ENCODE peak calls at places on chromosomes 16 and 17, in four cellular contexts. One of them, this sample, is unnamed.

GRCh38 chr17:49549311-49549605 is 26.4 kb upstream of the NXPH3 start:
- DNase-seq in esophagus squamous epithelium: no peak
- DNase-seq in IMR-90: no peak
- DNase-seq in tibial nerve: no peak
- DNase-seq in this sample: no peak

GRCh38 chr16:30439720-30440348 is 5.8 kb downstream of the SEPHS2 start:
- DNase-seq in tibial nerve: no peak
- DNase-seq in esophagus squamous epithelium: no peak
- DNase-seq in IMR-90: no peak
- DNase-seq in this sample: no peak

GRCh38 chr17:2551928-2552327 is 40.2 kb upstream of the METTL16 start:
- DNase-seq in esophagus squamous epithelium: no peak
- DNase-seq in IMR-90: no peak
- DNase-seq in tibial nerve: no peak
- DNase-seq in this sample: no peak

GRCh38 chr17:35244345-35245195 is 1.7 kb downstream of the SLFN5 start:
- DNase-seq in IMR-90: peak
- DNase-seq in tibial nerve: peak
- DNase-seq in esophagus squamous epithelium: peak
- DNase-seq in this sample: peak

GRCh38 chr16:75289189-75289588 is 37.8 kb upstream of the BCAR1 start:
- DNase-seq in tibial nerve: no peak
- DNase-seq in esophagus squamous epithelium: no peak
- DNase-seq in IMR-90: peak
- DNase-seq in this sample: no peak

GRCh38 chr16:54970016-54970415 is 39.4 kb downstream of the IRX5 start:
- DNase-seq in IMR-90: no peak
- DNase-seq in tibial nerve: no peak
- DNase-seq in esophagus squamous epithelium: no peak
- DNase-seq in this sample: no peak

GRCh38 chr16:23564964-23565363 is 7.4 kb downstream of the UBFD1 start:
- DNase-seq in esophagus squamous epithelium: no peak
- DNase-seq in IMR-90: no peak
- DNase-seq in tibial nerve: no peak
- DNase-seq in this sample: no peak

GRCh38 chr16:4846503-4846900 is 586 bp downstream of the GLYR1 start:
- DNase-seq in esophagus squamous epithelium: no peak
- DNase-seq in tibial nerve: peak
- DNase-seq in IMR-90: peak
- DNase-seq in this sample: peak

GRCh38 chr16:84737658-84738057 is 37.9 kb downstream of the USP10 start:
- DNase-seq in esophagus squamous epithelium: no peak
- DNase-seq in tibial nerve: no peak
- DNase-seq in IMR-90: no peak
- DNase-seq in this sample: no peak

GRCh38 chr17:14921936-14922335 is 343.2 kb downstream of the PMP22 start:
- DNase-seq in IMR-90: no peak
- DNase-seq in tibial nerve: no peak
- DNase-seq in esophagus squamous epithelium: no peak
- DNase-seq in this sample: no peak

GRCh38 chr17:59327891-59328290 is 3.6 kb upstream of the YPEL2 start:
- DNase-seq in tibial nerve: no peak
- DNase-seq in esophagus squamous epithelium: no peak
- DNase-seq in IMR-90: no peak
- DNase-seq in this sample: no peak

GRCh38 chr16:19659554-19659953 is 58.5 kb downstream of the KNOP1 start:
- DNase-seq in IMR-90: peak
- DNase-seq in esophagus squamous epithelium: no peak
- DNase-seq in tibial nerve: no peak
- DNase-seq in this sample: no peak

GRCh38 chr17:62963296-62963695 is 2.7 kb upstream of the TANC2 start:
- DNase-seq in esophagus squamous epithelium: no peak
- DNase-seq in tibial nerve: no peak
- DNase-seq in IMR-90: peak
- DNase-seq in this sample: no peak

GRCh38 chr17:59829217-59830006 is 63.3 kb downstream of the TUBD1 start:
- DNase-seq in tibial nerve: no peak
- DNase-seq in esophagus squamous epithelium: no peak
- DNase-seq in IMR-90: peak
- DNase-seq in this sample: no peak

GRCh38 chr17:78925662-78926555 is 722 bp upstream of the TIMP2 start:
- DNase-seq in tibial nerve: peak
- DNase-seq in IMR-90: peak
- DNase-seq in esophagus squamous epithelium: no peak
- DNase-seq in this sample: peak

GRCh38 chr17:50866261-50866949 is at the start of gene TOB1:
- DNase-seq in tibial nerve: peak
- DNase-seq in esophagus squamous epithelium: peak
- DNase-seq in IMR-90: peak
- DNase-seq in this sample: peak
- TF ChIP-seq POLR2A in tibial nerve: peak
- TF ChIP-seq POLR2A in esophagus squamous epithelium: peak
- TF ChIP-seq POLR2A in IMR-90: peak
- TF ChIP-seq POLR2A in this sample: peak

GRCh38 chr16:56190903-56191806 is at the start of gene GNAO1:
- DNase-seq in tibial nerve: no peak
- DNase-seq in IMR-90: peak
- DNase-seq in esophagus squamous epithelium: no peak
- DNase-seq in this sample: no peak
- H3K27ac ChIP-seq in tibial nerve: peak
- H3K27ac ChIP-seq in IMR-90: no peak
- H3K27ac ChIP-seq in esophagus squamous epithelium: peak
- H3K27ac ChIP-seq in this sample: peak

GRCh38 chr17:68291836-68292688 is 767 bp downstream of the ARSG start:
- DNase-seq in tibial nerve: peak
- DNase-seq in esophagus squamous epithelium: peak
- DNase-seq in IMR-90: peak
- DNase-seq in this sample: peak
- TF ChIP-seq POLR2A in tibial nerve: peak
- TF ChIP-seq POLR2A in esophagus squamous epithelium: no peak
- TF ChIP-seq POLR2A in IMR-90: peak
- TF ChIP-seq POLR2A in this sample: no peak

GRCh38 chr17:76491271-76492184 is 9.7 kb downstream of the RHBDF2 start:
- DNase-seq in tibial nerve: no peak
- DNase-seq in IMR-90: no peak
- DNase-seq in esophagus squamous epithelium: no peak
- DNase-seq in this sample: no peak

GRCh38 chr17:76493505-76494167 is 7.6 kb downstream of the RHBDF2 start:
- DNase-seq in IMR-90: no peak
- DNase-seq in tibial nerve: no peak
- DNase-seq in esophagus squamous epithelium: no peak
- DNase-seq in this sample: no peak

GRCh38 chr17:76490112-76490710 is 11.0 kb downstream of the RHBDF2 start:
- DNase-seq in esophagus squamous epithelium: no peak
- DNase-seq in IMR-90: no peak
- DNase-seq in tibial nerve: no peak
- DNase-seq in this sample: no peak

GRCh38 chr17:76492989-76493501 is 8.2 kb downstream of the RHBDF2 start:
- DNase-seq in esophagus squamous epithelium: no peak
- DNase-seq in IMR-90: peak
- DNase-seq in tibial nerve: peak
- DNase-seq in this sample: no peak

DNA sequence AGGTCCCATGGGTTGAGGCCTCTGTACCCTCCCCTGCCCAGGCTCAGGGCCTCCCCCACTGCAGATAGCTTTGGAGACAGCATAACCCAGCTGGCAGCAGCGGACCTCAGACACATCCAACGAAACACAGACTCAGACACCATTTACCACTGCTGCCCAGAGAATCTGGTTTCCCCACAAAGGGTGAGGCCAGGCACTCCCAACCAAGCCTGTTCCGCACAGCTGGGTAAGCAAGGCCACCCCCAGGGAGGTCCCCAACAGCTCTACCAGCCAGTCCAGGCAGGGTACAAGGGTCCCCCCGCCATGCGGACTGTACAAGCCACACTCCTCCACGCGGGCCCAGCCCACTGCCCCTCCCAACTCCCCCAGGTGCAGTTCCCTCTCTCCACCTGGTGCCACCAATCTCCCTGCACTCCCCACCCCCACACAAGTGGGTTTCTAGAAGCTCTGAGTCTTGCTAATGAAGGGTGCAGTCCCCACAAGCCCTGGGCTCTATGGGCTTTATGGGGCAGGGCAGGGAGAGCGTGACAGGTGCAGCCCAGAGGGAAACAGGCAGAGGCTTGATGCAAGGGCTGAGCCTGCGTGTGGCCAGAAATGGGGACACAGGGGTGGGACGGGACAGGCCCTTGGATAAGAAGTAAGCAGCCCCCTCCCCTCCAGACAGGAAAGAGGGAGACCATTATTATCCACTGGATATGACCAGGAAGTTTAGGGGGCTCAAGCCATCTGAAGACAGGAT is 8.8 kb downstream of the RHBDF2 start:
- DNase-seq in esophagus squamous epithelium: no peak
- DNase-seq in tibial nerve: no peak
- DNase-seq in IMR-90: no peak
- DNase-seq in this sample: no peak
- H3K27ac ChIP-seq in esophagus squamous epithelium: peak
- H3K27ac ChIP-seq in tibial nerve: peak
- H3K27ac ChIP-seq in IMR-90: peak
- H3K27ac ChIP-seq in this sample: peak